ENCODE peak calls at places on chromosomes 13 and 19, in nine cellular contexts. One of them, this sample, is unnamed.

GRCh38 chr13:31199849-31200635 is at the start of gene B3GLCT:
- DNase-seq in IMR-90: peak; percentile 68
- DNase-seq in foreskin keratinocyte: peak; percentile 47
- DNase-seq in MCF 10A: peak; percentile 77
- DNase-seq in A549: peak; percentile 64
- DNase-seq in GM20000: peak; percentile 97
- DNase-seq in cardiac fibroblast: peak; percentile 85
- DNase-seq in cardiac muscle cell: peak; percentile 87
- DNase-seq in tibial nerve: peak; percentile 54
- DNase-seq in this sample: peak; percentile 81

GRCh38 chr19:13839938-13840750 is 36.8 kb upstream of the NANOS3 start:
- DNase-seq in IMR-90: peak; percentile 51
- DNase-seq in foreskin keratinocyte: peak; percentile 56
- DNase-seq in MCF 10A: peak; percentile 92
- DNase-seq in A549: no peak
- DNase-seq in GM20000: no peak
- DNase-seq in cardiac fibroblast: peak; percentile 54
- DNase-seq in cardiac muscle cell: peak; percentile 40
- DNase-seq in tibial nerve: peak; percentile 37
- DNase-seq in this sample: no peak

GRCh38 chr13:93561553-93561952 is 334.9 kb downstream of the GPC6 start:
- DNase-seq in IMR-90: no peak
- DNase-seq in foreskin keratinocyte: no peak
- DNase-seq in MCF 10A: no peak
- DNase-seq in A549: no peak
- DNase-seq in GM20000: no peak
- DNase-seq in cardiac fibroblast: no peak
- DNase-seq in cardiac muscle cell: no peak
- DNase-seq in tibial nerve: no peak
- DNase-seq in this sample: no peak

GRCh38 chr13:58893396-58893795 is 1261.9 kb downstream of the PCDH17 start:
- DNase-seq in IMR-90: no peak
- DNase-seq in foreskin keratinocyte: no peak
- DNase-seq in MCF 10A: no peak
- DNase-seq in A549: no peak
- DNase-seq in GM20000: no peak
- DNase-seq in cardiac fibroblast: no peak
- DNase-seq in cardiac muscle cell: no peak
- DNase-seq in tibial nerve: no peak
- DNase-seq in this sample: no peak

GRCh38 chr19:45267296-45267695 is 16.2 kb downstream of the MARK4 start:
- DNase-seq in IMR-90: no peak
- DNase-seq in foreskin keratinocyte: no peak
- DNase-seq in MCF 10A: no peak
- DNase-seq in A549: no peak
- DNase-seq in GM20000: no peak
- DNase-seq in cardiac fibroblast: no peak
- DNase-seq in cardiac muscle cell: no peak
- DNase-seq in tibial nerve: no peak
- DNase-seq in this sample: no peak

GRCh38 chr13:51733656-51734334 is 70.2 kb downstream of the DHRS12 start:
- DNase-seq in IMR-90: peak; percentile 15
- DNase-seq in foreskin keratinocyte: peak; percentile 39
- DNase-seq in MCF 10A: peak; percentile 55
- DNase-seq in A549: no peak
- DNase-seq in GM20000: no peak
- DNase-seq in cardiac fibroblast: peak; percentile 12
- DNase-seq in cardiac muscle cell: no peak
- DNase-seq in tibial nerve: peak; percentile 33
- DNase-seq in this sample: no peak

GRCh38 chr13:98270819-98271218 is 93.8 kb upstream of the RNF113B start:
- DNase-seq in IMR-90: peak; percentile 17
- DNase-seq in foreskin keratinocyte: no peak
- DNase-seq in MCF 10A: peak; percentile 59
- DNase-seq in A549: no peak
- DNase-seq in GM20000: no peak
- DNase-seq in cardiac fibroblast: no peak
- DNase-seq in cardiac muscle cell: no peak
- DNase-seq in tibial nerve: no peak
- DNase-seq in this sample: no peak

GRCh38 chr13:50080856-50081105 is 65.5 kb downstream of the KCNRG start:
- DNase-seq in IMR-90: peak; percentile 27
- DNase-seq in foreskin keratinocyte: peak; percentile 58
- DNase-seq in MCF 10A: no peak
- DNase-seq in A549: no peak
- DNase-seq in GM20000: no peak
- DNase-seq in cardiac fibroblast: peak; percentile 38
- DNase-seq in cardiac muscle cell: no peak
- DNase-seq in tibial nerve: no peak
- DNase-seq in this sample: no peak

GRCh38 chr13:41603917-41604316 is 146.6 kb downstream of the RGCC start:
- DNase-seq in IMR-90: peak; percentile 78
- DNase-seq in foreskin keratinocyte: peak; percentile 89
- DNase-seq in MCF 10A: peak; percentile 96
- DNase-seq in A549: peak; percentile 8
- DNase-seq in GM20000: no peak
- DNase-seq in cardiac fibroblast: peak; percentile 59
- DNase-seq in cardiac muscle cell: peak; percentile 56
- DNase-seq in tibial nerve: no peak
- DNase-seq in this sample: no peak

GRCh38 chr13:113404366-113404722 is 40.4 kb upstream of the GRTP1 start:
- DNase-seq in IMR-90: no peak
- DNase-seq in foreskin keratinocyte: no peak
- DNase-seq in MCF 10A: no peak
- DNase-seq in A549: no peak
- DNase-seq in GM20000: no peak
- DNase-seq in cardiac fibroblast: no peak
- DNase-seq in cardiac muscle cell: no peak
- DNase-seq in tibial nerve: no peak
- DNase-seq in this sample: no peak

GRCh38 chr13:37492741-37493514 is 105.6 kb downstream of the POSTN start:
- DNase-seq in IMR-90: peak; percentile 90
- DNase-seq in foreskin keratinocyte: peak; percentile 60
- DNase-seq in MCF 10A: peak; percentile 40
- DNase-seq in A549: no peak
- DNase-seq in GM20000: no peak
- DNase-seq in cardiac fibroblast: peak; percentile 55
- DNase-seq in cardiac muscle cell: peak; percentile 63
- DNase-seq in tibial nerve: no peak
- DNase-seq in this sample: no peak

GRCh38 chr13:100898431-100898830 is 223.8 kb upstream of the TMTC4 start:
- DNase-seq in IMR-90: peak; percentile 11
- DNase-seq in foreskin keratinocyte: no peak
- DNase-seq in MCF 10A: no peak
- DNase-seq in A549: no peak
- DNase-seq in GM20000: no peak
- DNase-seq in cardiac fibroblast: no peak
- DNase-seq in cardiac muscle cell: no peak
- DNase-seq in tibial nerve: no peak
- DNase-seq in this sample: no peak

GRCh38 chr13:64130170-64130569 is 2714.5 kb upstream of the PCDH20 start:
- DNase-seq in IMR-90: no peak
- DNase-seq in foreskin keratinocyte: no peak
- DNase-seq in MCF 10A: no peak
- DNase-seq in A549: no peak
- DNase-seq in GM20000: no peak
- DNase-seq in cardiac fibroblast: no peak
- DNase-seq in cardiac muscle cell: no peak
- DNase-seq in tibial nerve: no peak
- DNase-seq in this sample: no peak

GRCh38 chr19:16268676-16269319 is 55.8 kb upstream of the KLF2 start:
- DNase-seq in IMR-90: no peak
- DNase-seq in foreskin keratinocyte: no peak
- DNase-seq in MCF 10A: no peak
- DNase-seq in A549: no peak
- DNase-seq in GM20000: no peak
- DNase-seq in cardiac fibroblast: no peak
- DNase-seq in cardiac muscle cell: no peak
- DNase-seq in tibial nerve: no peak
- DNase-seq in this sample: no peak

GRCh38 chr13:23510979-23511735 is 59.1 kb upstream of the TNFRSF19 start:
- DNase-seq in IMR-90: peak; percentile 75
- DNase-seq in foreskin keratinocyte: peak; percentile 40
- DNase-seq in MCF 10A: peak; percentile 28
- DNase-seq in A549: no peak
- DNase-seq in GM20000: peak; percentile 52
- DNase-seq in cardiac fibroblast: peak; percentile 43
- DNase-seq in cardiac muscle cell: peak; percentile 59
- DNase-seq in tibial nerve: no peak
- DNase-seq in this sample: no peak

DNA sequence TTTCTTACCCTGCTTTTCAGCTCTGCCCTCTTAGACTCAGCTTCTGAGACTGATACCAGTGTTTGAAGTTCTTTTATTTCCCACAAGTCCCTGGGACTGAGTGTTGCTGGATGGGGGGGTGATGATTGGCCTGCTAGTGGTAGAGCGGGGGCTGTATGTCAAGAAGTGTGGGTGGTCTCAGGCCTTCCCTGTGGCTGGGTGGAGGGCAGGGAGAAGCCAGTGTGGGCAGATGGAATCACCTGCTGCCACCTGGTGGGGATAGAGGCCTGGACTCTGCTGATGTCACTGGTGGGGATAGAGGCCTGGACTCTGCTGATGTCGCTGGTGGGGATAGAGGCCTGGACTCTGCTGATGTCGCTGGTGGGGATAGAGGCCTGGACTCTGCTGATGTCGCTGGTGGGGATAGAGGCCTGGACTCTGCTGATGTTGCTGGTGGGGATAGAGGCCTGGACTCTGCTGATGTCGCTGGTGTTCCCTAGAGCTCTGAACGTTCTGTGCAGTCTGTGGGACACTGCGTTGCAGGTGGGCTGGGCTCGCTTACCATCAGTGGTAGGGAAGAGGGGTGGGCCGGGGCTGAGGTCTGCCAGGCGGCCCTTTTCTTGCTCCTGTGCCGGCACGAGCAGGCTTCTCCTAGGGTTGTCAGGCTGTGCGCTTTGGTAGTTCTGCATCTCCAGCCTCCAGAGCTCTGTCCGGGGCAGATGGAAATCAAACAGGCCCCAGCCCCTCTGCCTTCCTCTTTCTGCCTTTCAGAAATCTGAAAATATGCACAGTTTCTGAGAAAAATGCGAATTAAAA is 101.3 kb downstream of the ARHGEF7 start:
- DNase-seq in IMR-90: peak; percentile 27
- DNase-seq in foreskin keratinocyte: no peak
- DNase-seq in MCF 10A: peak; percentile 30
- DNase-seq in A549: peak; percentile 36
- DNase-seq in GM20000: peak; percentile 43
- DNase-seq in cardiac fibroblast: no peak
- DNase-seq in cardiac muscle cell: peak; percentile 38
- DNase-seq in tibial nerve: peak; percentile 51
- DNase-seq in this sample: no peak
- TF ChIP-seq CTCF in IMR-90: peak; percentile 47
- TF ChIP-seq CTCF in foreskin keratinocyte: peak; percentile 63
- TF ChIP-seq CTCF in MCF 10A: peak; percentile 39
- TF ChIP-seq CTCF in A549: peak; percentile 39
- TF ChIP-seq CTCF in GM20000: peak; percentile 19
- TF ChIP-seq CTCF in cardiac fibroblast: peak; percentile 49
- TF ChIP-seq CTCF in cardiac muscle cell: peak; percentile 48
- TF ChIP-seq CTCF in tibial nerve: peak; percentile 33
- TF ChIP-seq CTCF in this sample: peak; percentile 38

GRCh38 chr13:29190298-29190697 is 370.2 kb downstream of the MTUS2 start:
- DNase-seq in IMR-90: no peak
- DNase-seq in foreskin keratinocyte: no peak
- DNase-seq in MCF 10A: no peak
- DNase-seq in A549: no peak
- DNase-seq in GM20000: no peak
- DNase-seq in cardiac fibroblast: no peak
- DNase-seq in cardiac muscle cell: no peak
- DNase-seq in tibial nerve: no peak
- DNase-seq in this sample: no peak

GRCh38 chr13:29193083-29193482 is 372.9 kb downstream of the MTUS2 start:
- DNase-seq in IMR-90: no peak
- DNase-seq in foreskin keratinocyte: no peak
- DNase-seq in MCF 10A: no peak
- DNase-seq in A549: no peak
- DNase-seq in GM20000: no peak
- DNase-seq in cardiac fibroblast: no peak
- DNase-seq in cardiac muscle cell: no peak
- DNase-seq in tibial nerve: no peak
- DNase-seq in this sample: no peak

GRCh38 chr13:29196409-29197074 is 376.4 kb downstream of the MTUS2 start:
- DNase-seq in IMR-90: no peak
- DNase-seq in foreskin keratinocyte: no peak
- DNase-seq in MCF 10A: no peak
- DNase-seq in A549: no peak
- DNase-seq in GM20000: peak; percentile 12
- DNase-seq in cardiac fibroblast: no peak
- DNase-seq in cardiac muscle cell: no peak
- DNase-seq in tibial nerve: no peak
- DNase-seq in this sample: no peak

DNA sequence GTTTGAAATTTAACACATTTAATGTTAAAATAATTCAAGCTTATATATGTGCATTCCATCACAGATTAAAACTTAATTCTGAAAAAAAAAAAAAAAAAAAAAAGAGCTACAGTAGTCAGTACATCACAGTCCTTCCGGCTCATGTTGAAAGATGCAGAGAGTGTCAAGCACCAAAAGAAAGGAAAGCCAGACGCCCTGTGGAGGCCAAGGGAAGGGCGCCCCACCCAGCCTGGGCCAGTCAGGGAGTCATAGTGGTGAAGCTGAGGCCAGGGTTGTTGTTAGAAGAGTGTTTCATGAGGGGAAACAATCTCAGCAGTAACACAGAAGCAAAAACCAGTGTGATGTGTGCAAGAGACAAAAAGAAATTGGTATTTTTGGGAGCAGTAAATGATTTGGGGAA is 375.3 kb downstream of the MTUS2 start:
- DNase-seq in IMR-90: no peak
- DNase-seq in foreskin keratinocyte: no peak
- DNase-seq in MCF 10A: no peak
- DNase-seq in A549: no peak
- DNase-seq in GM20000: no peak
- DNase-seq in cardiac fibroblast: no peak
- DNase-seq in cardiac muscle cell: no peak
- DNase-seq in tibial nerve: no peak
- DNase-seq in this sample: no peak
- TF ChIP-seq CTCF in IMR-90: no peak
- TF ChIP-seq CTCF in foreskin keratinocyte: no peak
- TF ChIP-seq CTCF in MCF 10A: no peak
- TF ChIP-seq CTCF in A549: no peak
- TF ChIP-seq CTCF in GM20000: no peak
- TF ChIP-seq CTCF in cardiac fibroblast: no peak
- TF ChIP-seq CTCF in cardiac muscle cell: no peak
- TF ChIP-seq CTCF in tibial nerve: no peak
- TF ChIP-seq CTCF in this sample: no peak

GRCh38 chr19:33427801-33428626 is 54.5 kb downstream of the CEBPG start:
- DNase-seq in IMR-90: no peak
- DNase-seq in foreskin keratinocyte: no peak
- DNase-seq in MCF 10A: no peak
- DNase-seq in A549: no peak
- DNase-seq in GM20000: no peak
- DNase-seq in cardiac fibroblast: no peak
- DNase-seq in cardiac muscle cell: no peak
- DNase-seq in tibial nerve: no peak
- DNase-seq in this sample: no peak
- TF ChIP-seq CTCF in IMR-90: no peak
- TF ChIP-seq CTCF in foreskin keratinocyte: no peak
- TF ChIP-seq CTCF in MCF 10A: no peak
- TF ChIP-seq CTCF in A549: no peak
- TF ChIP-seq CTCF in GM20000: no peak
- TF ChIP-seq CTCF in cardiac fibroblast: no peak
- TF ChIP-seq CTCF in cardiac muscle cell: no peak
- TF ChIP-seq CTCF in tibial nerve: no peak
- TF ChIP-seq CTCF in this sample: peak; percentile 14

GRCh38 chr13:74794582-74794981 is 660.4 kb upstream of the KLF12 start:
- DNase-seq in IMR-90: no peak
- DNase-seq in foreskin keratinocyte: no peak
- DNase-seq in MCF 10A: no peak
- DNase-seq in A549: no peak
- DNase-seq in GM20000: no peak
- DNase-seq in cardiac fibroblast: no peak
- DNase-seq in cardiac muscle cell: peak; percentile 12
- DNase-seq in tibial nerve: no peak
- DNase-seq in this sample: no peak
- TF ChIP-seq CTCF in IMR-90: peak; percentile 24
- TF ChIP-seq CTCF in foreskin keratinocyte: no peak
- TF ChIP-seq CTCF in MCF 10A: no peak
- TF ChIP-seq CTCF in A549: no peak
- TF ChIP-seq CTCF in GM20000: no peak
- TF ChIP-seq CTCF in cardiac fibroblast: no peak
- TF ChIP-seq CTCF in cardiac muscle cell: no peak
- TF ChIP-seq CTCF in tibial nerve: no peak
- TF ChIP-seq CTCF in this sample: no peak

This sample was measured in D721Med.